ENCODE peak calls at places on chromosomes 6 and 20, in ten cellular contexts. One of them, this sample, is unnamed.
A peak's percentile ranks its signal among the peaks of the same experiment; 100 is the strongest.

GRCh38 chr20:59573837-59574236 is 30.5 kb upstream of the PHACTR3 start:
- DNase-seq in activated naive CD4-positive, alpha-beta T cell: no peak
- DNase-seq in HCEC 1CT: no peak
- DNase-seq in neural progenitor cell: no peak
- DNase-seq in type B pancreatic cell: peak; percentile 63
- DNase-seq in kidney tubule cell: no peak
- DNase-seq in neural crest cell: no peak
- DNase-seq in D721Med: no peak
- DNase-seq in activated CD4-positive, alpha-beta T cell treated with anti-CD3 and anti-CD28 coated beads for 48 hours: no peak
- DNase-seq in epithelial cell of esophagus: no peak
- DNase-seq in this sample: no peak

GRCh38 chr6:28154357-28154756 is 12.7 kb downstream of the ZKSCAN8 start:
- DNase-seq in activated naive CD4-positive, alpha-beta T cell: no peak
- DNase-seq in HCEC 1CT: no peak
- DNase-seq in neural progenitor cell: no peak
- DNase-seq in type B pancreatic cell: no peak
- DNase-seq in kidney tubule cell: no peak
- DNase-seq in neural crest cell: no peak
- DNase-seq in D721Med: no peak
- DNase-seq in activated CD4-positive, alpha-beta T cell treated with anti-CD3 and anti-CD28 coated beads for 48 hours: no peak
- DNase-seq in epithelial cell of esophagus: no peak
- DNase-seq in this sample: no peak

GRCh38 chr6:125947581-125947980 is 9.0 kb upstream of the HINT3 start:
- DNase-seq in activated naive CD4-positive, alpha-beta T cell: no peak
- DNase-seq in HCEC 1CT: peak; percentile 28
- DNase-seq in neural progenitor cell: no peak
- DNase-seq in type B pancreatic cell: no peak
- DNase-seq in kidney tubule cell: no peak
- DNase-seq in neural crest cell: no peak
- DNase-seq in D721Med: no peak
- DNase-seq in activated CD4-positive, alpha-beta T cell treated with anti-CD3 and anti-CD28 coated beads for 48 hours: no peak
- DNase-seq in epithelial cell of esophagus: peak; percentile 87
- DNase-seq in this sample: peak; percentile 51

GRCh38 chr6:42316390-42316970 is 98.8 kb upstream of the MRPS10 start:
- DNase-seq in activated naive CD4-positive, alpha-beta T cell: no peak
- DNase-seq in HCEC 1CT: peak; percentile 63
- DNase-seq in neural progenitor cell: peak; percentile 25
- DNase-seq in type B pancreatic cell: no peak
- DNase-seq in kidney tubule cell: peak; percentile 81
- DNase-seq in neural crest cell: no peak
- DNase-seq in D721Med: no peak
- DNase-seq in activated CD4-positive, alpha-beta T cell treated with anti-CD3 and anti-CD28 coated beads for 48 hours: no peak
- DNase-seq in epithelial cell of esophagus: no peak
- DNase-seq in this sample: peak; percentile 61

GRCh38 chr6:168084465-168085160 is 5.6 kb upstream of the FRMD1 start:
- DNase-seq in activated naive CD4-positive, alpha-beta T cell: no peak
- DNase-seq in HCEC 1CT: no peak
- DNase-seq in neural progenitor cell: no peak
- DNase-seq in type B pancreatic cell: no peak
- DNase-seq in kidney tubule cell: no peak
- DNase-seq in neural crest cell: no peak
- DNase-seq in D721Med: no peak
- DNase-seq in activated CD4-positive, alpha-beta T cell treated with anti-CD3 and anti-CD28 coated beads for 48 hours: no peak
- DNase-seq in epithelial cell of esophagus: no peak
- DNase-seq in this sample: no peak

GRCh38 chr20:47620808-47621805 is 119.4 kb downstream of the NCOA3 start:
- DNase-seq in activated naive CD4-positive, alpha-beta T cell: no peak
- DNase-seq in HCEC 1CT: peak; percentile 72
- DNase-seq in neural progenitor cell: peak; percentile 39
- DNase-seq in type B pancreatic cell: no peak
- DNase-seq in kidney tubule cell: peak; percentile 63
- DNase-seq in neural crest cell: no peak
- DNase-seq in D721Med: no peak
- DNase-seq in activated CD4-positive, alpha-beta T cell treated with anti-CD3 and anti-CD28 coated beads for 48 hours: no peak
- DNase-seq in epithelial cell of esophagus: peak; percentile 67
- DNase-seq in this sample: peak; percentile 77

GRCh38 chr6:74785236-74785635 is 420.6 kb downstream of the COL12A1 start:
- DNase-seq in activated naive CD4-positive, alpha-beta T cell: no peak
- DNase-seq in HCEC 1CT: no peak
- DNase-seq in neural progenitor cell: no peak
- DNase-seq in type B pancreatic cell: no peak
- DNase-seq in kidney tubule cell: no peak
- DNase-seq in neural crest cell: no peak
- DNase-seq in D721Med: no peak
- DNase-seq in activated CD4-positive, alpha-beta T cell treated with anti-CD3 and anti-CD28 coated beads for 48 hours: no peak
- DNase-seq in epithelial cell of esophagus: no peak
- DNase-seq in this sample: peak; percentile 14

GRCh38 chr6:143896096-143896880 is 32.0 kb downstream of the ZC2HC1B start:
- DNase-seq in activated naive CD4-positive, alpha-beta T cell: no peak
- DNase-seq in HCEC 1CT: no peak
- DNase-seq in neural progenitor cell: no peak
- DNase-seq in type B pancreatic cell: no peak
- DNase-seq in kidney tubule cell: no peak
- DNase-seq in neural crest cell: no peak
- DNase-seq in D721Med: no peak
- DNase-seq in activated CD4-positive, alpha-beta T cell treated with anti-CD3 and anti-CD28 coated beads for 48 hours: no peak
- DNase-seq in epithelial cell of esophagus: peak; percentile 93
- DNase-seq in this sample: no peak

GRCh38 chr20:16147221-16147620 is 426.0 kb downstream of the KIF16B start:
- DNase-seq in activated naive CD4-positive, alpha-beta T cell: no peak
- DNase-seq in HCEC 1CT: no peak
- DNase-seq in neural progenitor cell: no peak
- DNase-seq in type B pancreatic cell: no peak
- DNase-seq in kidney tubule cell: no peak
- DNase-seq in neural crest cell: no peak
- DNase-seq in D721Med: no peak
- DNase-seq in activated CD4-positive, alpha-beta T cell treated with anti-CD3 and anti-CD28 coated beads for 48 hours: no peak
- DNase-seq in epithelial cell of esophagus: no peak
- DNase-seq in this sample: no peak

GRCh38 chr6:5899216-5900045 is 107.3 kb downstream of the NRN1 start:
- DNase-seq in activated naive CD4-positive, alpha-beta T cell: no peak
- DNase-seq in HCEC 1CT: no peak
- DNase-seq in neural progenitor cell: no peak
- DNase-seq in type B pancreatic cell: no peak
- DNase-seq in kidney tubule cell: no peak
- DNase-seq in neural crest cell: no peak
- DNase-seq in D721Med: no peak
- DNase-seq in activated CD4-positive, alpha-beta T cell treated with anti-CD3 and anti-CD28 coated beads for 48 hours: no peak
- DNase-seq in epithelial cell of esophagus: no peak
- DNase-seq in this sample: no peak

GRCh38 chr6:137233561-137234504 is 14.6 kb upstream of the IFNGR1 start:
- DNase-seq in activated naive CD4-positive, alpha-beta T cell: no peak
- DNase-seq in HCEC 1CT: peak; percentile 75
- DNase-seq in neural progenitor cell: no peak
- DNase-seq in type B pancreatic cell: no peak
- DNase-seq in kidney tubule cell: peak; percentile 97
- DNase-seq in neural crest cell: no peak
- DNase-seq in D721Med: no peak
- DNase-seq in activated CD4-positive, alpha-beta T cell treated with anti-CD3 and anti-CD28 coated beads for 48 hours: no peak
- DNase-seq in epithelial cell of esophagus: peak; percentile 91
- DNase-seq in this sample: peak; percentile 98

This sample was measured in fibroblast of mammary gland.